ENCODE peak calls at places on chromosomes 11 and 22, in eight cellular contexts. A is Peyer's patch, Q is adrenal gland, R is HepG2, F is ovary, Z is sigmoid colon, L is right lobe of liver, B is breast epithelium. U is an unnamed sample.

GRCh38 chr11:2211113-2211971 is 39.7 kb upstream of the TH start:
- DNase-seq in Q (peak; percentile 11), F (no peak), Z (peak; percentile 52), B (peak; percentile 39), A (no peak), L (peak; percentile 6), R (peak; percentile 99), U (peak; percentile 8)

GRCh38 chr22:23836692-23837495 is 1.9 kb downstream of the DERL3 start:
- DNase-seq in L (peak; percentile 16), R (no peak), Z (peak; percentile 62), F (no peak), A (no peak), Q (no peak), B (no peak), U (no peak)

GRCh38 chr11:96088914-96089313 is 165.0 kb upstream of the MTMR2 start:
- DNase-seq in R (no peak), F (no peak), B (no peak), Z (no peak), A (no peak), L (no peak), Q (no peak), U (no peak)

GRCh38 chr11:43311791-43312607 is at the start of gene API5:
- DNase-seq in R (peak; percentile 89), L (peak; percentile 93), F (peak; percentile 85), Z (peak; percentile 92), Q (peak; percentile 91), A (peak; percentile 88), B (peak; percentile 90), U (peak; percentile 88)

GRCh38 chr11:27443746-27444465 is 28.7 kb downstream of the LGR4 start:
- DNase-seq in A (no peak), F (no peak), Z (no peak), R (no peak), L (no peak), B (no peak), Q (no peak), U (no peak)

GRCh38 chr11:77410076-77410827 is 63.6 kb downstream of the PAK1 start:
- DNase-seq in F (no peak), A (no peak), B (no peak), Q (no peak), Z (no peak), L (no peak), R (no peak), U (no peak)

GRCh38 chr22:23533328-23533762 is 46.7 kb downstream of the IGLL1 start:
- DNase-seq in F (peak; percentile 60), Q (no peak), B (peak; percentile 67), R (peak; percentile 59), A (no peak), L (no peak), Z (peak; percentile 56), U (no peak)

GRCh38 chr11:114168086-114168448 is 108.6 kb downstream of the ZBTB16 start:
- DNase-seq in Z (peak; percentile 61), B (no peak), A (no peak), F (no peak), R (no peak), Q (no peak), L (no peak), U (no peak)

GRCh38 chr11:73972187-73972586 is 10.5 kb downstream of the UCP2 start:
- DNase-seq in Z (peak; percentile 25), Q (no peak), L (no peak), R (no peak), A (no peak), F (no peak), B (peak; percentile 3), U (no peak)

GRCh38 chr22:45276507-45276906 is 8.2 kb upstream of the UPK3A start:
- DNase-seq in Q (no peak), A (no peak), B (no peak), R (no peak), Z (no peak), L (no peak), F (no peak), U (no peak)

GRCh38 chr22:36302439-36303114 is 49.6 kb downstream of the APOL1 start:
- DNase-seq in A (no peak), Z (no peak), R (no peak), F (no peak), Q (no peak), B (no peak), L (no peak), U (no peak)

GRCh38 chr11:2137202-2138071 is 1.8 kb downstream of the IGF2 start:
- DNase-seq in A (peak; percentile 17), Q (no peak), R (peak; percentile 80), B (no peak), L (peak; percentile 59), F (peak; percentile 74), Z (no peak), U (peak; percentile 71)

GRCh38 chr11:47186076-47186936 is at the start of gene PACSIN3:
- DNase-seq in Q (peak; percentile 71), R (peak; percentile 43), B (no peak), A (peak; percentile 34), Z (peak; percentile 82), F (peak; percentile 53), L (peak; percentile 64), U (no peak)

GRCh38 chr11:111978028-111978771 is 41.1 kb downstream of the DIXDC1 start:
- DNase-seq in A (no peak), L (peak; percentile 23), R (no peak), B (peak; percentile 67), Q (peak; percentile 40), F (peak; percentile 72), Z (peak; percentile 90), U (peak; percentile 82)

DNA sequence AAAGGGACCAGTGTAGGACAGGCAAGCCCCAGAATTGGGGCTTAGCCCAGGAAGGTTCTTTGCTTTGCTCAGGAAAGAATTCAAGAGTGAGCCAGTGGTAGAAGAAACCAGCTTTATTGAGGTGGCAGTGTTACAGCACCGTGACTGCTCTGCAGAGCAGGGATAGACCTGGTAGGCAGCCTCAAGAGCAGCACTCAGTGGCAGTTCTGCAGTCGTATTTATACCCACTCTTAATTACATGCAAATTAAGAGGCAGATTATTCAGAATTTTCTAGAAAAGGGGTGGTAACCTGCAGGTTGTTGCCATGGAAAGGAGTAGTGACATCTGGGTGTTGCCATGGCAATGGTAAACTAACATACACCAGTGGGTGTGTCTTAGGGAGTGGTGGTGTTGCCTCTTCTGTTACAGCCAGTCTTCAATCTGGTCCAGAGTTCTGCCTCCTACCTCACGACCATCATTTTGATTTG is 84.8 kb upstream of the RAB1B start:
- DNase-seq in R (no peak), B (no peak), F (no peak), Z (no peak), Q (no peak), A (no peak), L (no peak), U (no peak)
- TF ChIP-seq POLR2A in R (no peak), B (no peak), F (no peak), Z (no peak), Q (no peak), A (no peak), L (no peak), U (no peak)

DNA sequence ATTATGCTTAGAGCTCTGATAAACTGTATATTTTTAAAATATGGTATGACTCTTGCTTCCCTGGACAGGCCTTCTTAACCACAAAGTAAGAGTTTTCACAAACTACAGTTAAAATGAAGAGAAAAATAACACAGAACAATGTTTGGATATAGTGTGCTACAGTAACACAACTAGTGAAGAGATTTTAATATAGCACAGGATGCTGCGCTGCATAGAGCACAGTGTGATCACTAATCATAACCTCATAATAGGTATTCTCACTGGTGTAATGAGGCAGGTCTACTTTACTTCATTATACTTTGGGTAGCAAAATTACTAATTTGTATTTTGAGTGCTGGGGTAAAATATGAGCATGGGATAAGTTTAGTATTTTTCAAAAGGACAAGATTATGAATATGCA is 256.5 kb downstream of the GUCY1A2 start:
- DNase-seq in R (no peak), F (no peak), B (no peak), Q (no peak), L (no peak), Z (no peak), A (no peak), U (no peak)
- H3K27ac ChIP-seq in R (no peak overlapping the region), F (no peak overlapping the region), B (no peak overlapping the region), Q (no peak overlapping the region), L (no peak overlapping the region), Z (no peak overlapping the region), A (no peak overlapping the region), U (no peak overlapping the region)

GRCh38 chr11:68010058-68011041 is at the start of gene ALDH3B1:
- DNase-seq in Q (peak; percentile 88), L (peak; percentile 91), F (peak; percentile 82), B (peak; percentile 82), R (peak; percentile 73), A (peak; percentile 62), Z (peak; percentile 96), U (peak; percentile 84)
- TF ChIP-seq CTCF in Q (no peak), L (no peak), F (no peak), B (peak; percentile 15), R (peak; percentile 22), A (no peak), Z (no peak), U (no peak)

GRCh38 chr11:65862941-65863888 is 3.0 kb downstream of the MUS81 start:
- DNase-seq in Z (peak; percentile 70), F (peak; percentile 29), Q (peak; percentile 22), L (no peak), A (no peak), R (no peak), B (no peak), U (peak; percentile 29)
- TF ChIP-seq POLR2A in Z (no peak), F (no peak), Q (no peak), L (no peak), A (no peak), R (no peak), B (no peak), U (no peak)

GRCh38 chr22:43411981-43412807 is at the start of gene MPPED1:
- DNase-seq in Q (no peak), L (no peak), B (no peak), F (no peak), Z (no peak), R (no peak), A (no peak), U (no peak)

GRCh38 chr22:43413826-43414225 is 2.0 kb downstream of the MPPED1 start:
- DNase-seq in Q (no peak), R (no peak), Z (no peak), L (no peak), A (no peak), F (no peak), B (no peak), U (no peak)

GRCh38 chr22:43409800-43410199 is 2.0 kb upstream of the MPPED1 start:
- DNase-seq in L (no peak), R (no peak), A (no peak), Z (no peak), B (no peak), Q (no peak), F (no peak), U (no peak)

GRCh38 chr22:43411040-43411919 is 534 bp upstream of the MPPED1 start:
- DNase-seq in F (no peak), Z (no peak), A (no peak), L (no peak), B (no peak), Q (no peak), R (no peak), U (no peak)

GRCh38 chr22:43412808-43413785 is 1.3 kb downstream of the MPPED1 start:
- DNase-seq in A (no peak), R (no peak), L (peak; percentile 51), F (no peak), B (no peak), Z (no peak), Q (no peak), U (no peak)
- H3K27ac ChIP-seq in A (no peak overlapping the region), R (no peak overlapping the region), L (no peak overlapping the region), F (no peak overlapping the region), B (no peak overlapping the region), Z (no peak overlapping the region), Q (no peak overlapping the region), U (no peak overlapping the region)

U was measured in uterus.